ENCODE peak calls at places on chromosomes 2 and 18, in five cellular contexts. H, D, K, O and U are unnamed samples.

GRCh38 chr2:30382995-30383394 is 64.1 kb upstream of the LCLAT1 start:
- DNase-seq in H (no peak), D (no peak), K (no peak), O (no peak), U (no peak)

GRCh38 chr2:237154894-237155851 is 69.5 kb downstream of the COPS8 start:
- DNase-seq in H (no peak), D (no peak), K (no peak), O (no peak), U (no peak)

GRCh38 chr2:158099716-158100115 is 2.0 kb upstream of the UPP2 start:
- DNase-seq in H (no peak), D (no peak), K (no peak), O (no peak), U (no peak)

GRCh38 chr2:203732072-203732952 is 25.9 kb downstream of the CD28 start:
- DNase-seq in H (no peak), D (no peak), K (no peak), O (no peak), U (no peak)

GRCh38 chr2:42842418-42842817 is 50.0 kb upstream of the HAAO start:
- DNase-seq in H (no peak), D (no peak), K (no peak), O (no peak), U (no peak)

GRCh38 chr2:43068730-43069517 is 157.5 kb downstream of the ZFP36L2 start:
- DNase-seq in H (no peak), D (no peak), K (no peak), O (no peak), U (no peak)

GRCh38 chr18:54323970-54324369 is 33.7 kb downstream of the STARD6 start:
- DNase-seq in H (no peak), D (no peak), K (no peak), O (no peak), U (no peak)

GRCh38 chr18:50009772-50010171 is 185.2 kb downstream of the MYO5B start:
- DNase-seq in H (peak), D (peak), K (peak), O (peak), U (peak)

GRCh38 chr18:13375302-13376255 is 157.0 kb downstream of the LDLRAD4 start:
- DNase-seq in H (no peak), D (peak), K (no peak), O (peak), U (peak)

GRCh38 chr2:27296466-27296865 is 11.8 kb downstream of the UCN start:
- DNase-seq in H (no peak), D (no peak), K (no peak), O (no peak), U (no peak)

GRCh38 chr2:39119732-39120520 is 925 bp downstream of the SOS1 start:
- DNase-seq in H (peak), D (peak), K (peak), O (peak), U (peak)

GRCh38 chr2:71816815-71817214 is 330.8 kb downstream of the CYP26B1 start:
- DNase-seq in H (no peak), D (no peak), K (no peak), O (no peak), U (no peak)

GRCh38 chr18:23743733-23744333 is 54.6 kb downstream of the LAMA3 start:
- DNase-seq in H (no peak), D (no peak), K (no peak), O (no peak), U (no peak)

GRCh38 chr2:126890962-126891450 is 7.7 kb upstream of the TEX51 start:
- DNase-seq in H (no peak), D (no peak), K (no peak), O (no peak), U (no peak)

GRCh38 chr18:58225101-58225500 is 181.1 kb downstream of the NEDD4L start:
- DNase-seq in H (no peak), D (no peak), K (no peak), O (no peak), U (no peak)

GRCh38 chr2:5914831-5915611 is 222.8 kb downstream of the SOX11 start:
- DNase-seq in H (no peak), D (no peak), K (no peak), O (no peak), U (no peak)

GRCh38 chr2:48529189-48529588 is 765 bp upstream of the STON1 start:
- DNase-seq in H (no peak), D (no peak), K (no peak), O (no peak), U (no peak)

GRCh38 chr2:48070415-48070814 is 164.1 kb upstream of the FBXO11 start:
- DNase-seq in H (no peak), D (no peak), K (no peak), O (no peak), U (no peak)

GRCh38 chr2:111133603-111134002 is 12.9 kb downstream of the BCL2L11 start:
- DNase-seq in H (no peak), D (no peak), K (no peak), O (no peak), U (no peak)

GRCh38 chr2:12070581-12070980 is 324.1 kb downstream of the LPIN1 start:
- DNase-seq in H (no peak), D (no peak), K (no peak), O (no peak), U (no peak)

GRCh38 chr2:205776139-205776538 is 93.8 kb downstream of the NRP2 start:
- DNase-seq in H (peak), D (no peak), K (no peak), O (peak), U (peak)

GRCh38 chr2:12861344-12861942 is 144.7 kb downstream of the TRIB2 start:
- DNase-seq in H (no peak), D (no peak), K (no peak), O (no peak), U (no peak)